ENCODE peak calls at places on chromosome 17, in ten cellular contexts. K, Y, H, U, S, R, E, N, V and A are unnamed samples.

GRCh38 chr17:73118876-73119485 is 26.5 kb upstream of the SLC39A11 start:
- DNase-seq in S (no peak), V (no peak), E (no peak), R (no peak), Y (no peak), N (no peak), U (no peak), K (no peak), H (no peak), A (no peak)

GRCh38 chr17:81312624-81313325 is 17.7 kb upstream of the SLC38A10 start:
- DNase-seq in S (no peak), R (no peak), K (no peak), Y (no peak), N (no peak), E (no peak), H (no peak), V (no peak), U (no peak), A (no peak)

GRCh38 chr17:39781814-39782213 is 44.1 kb downstream of the GRB7 start:
- DNase-seq in V (no peak), K (no peak), E (no peak), N (no peak), Y (no peak), U (no peak), R (no peak), H (no peak), S (no peak), A (no peak)

GRCh38 chr17:34443832-34444469 is 80.9 kb upstream of the CCL1 start:
- DNase-seq in K (peak; percentile 71), H (no peak), Y (no peak), E (no peak), V (no peak), N (no peak), U (peak; percentile 43), S (no peak), R (no peak), A (no peak)

GRCh38 chr17:70365098-70365583 is 195.8 kb downstream of the KCNJ2 start:
- DNase-seq in R (no peak), E (no peak), H (peak; percentile 43), U (no peak), Y (no peak), S (no peak), V (no peak), N (no peak), K (no peak), A (no peak)

GRCh38 chr17:1568950-1569810 is 6.6 kb upstream of the PITPNA start:
- DNase-seq in Y (no peak), K (peak; percentile 73), R (no peak), S (no peak), N (no peak), V (no peak), E (no peak), U (no peak), H (no peak), A (no peak)

GRCh38 chr17:57527437-57528083 is 217.5 kb downstream of the CCDC182 start:
- DNase-seq in N (no peak), U (no peak), K (no peak), S (no peak), H (no peak), V (no peak), E (no peak), R (no peak), Y (no peak), A (no peak)

GRCh38 chr17:19260958-19261357 is 23.8 kb downstream of the EPN2 start:
- DNase-seq in Y (peak; percentile 43), E (no peak), K (no peak), S (no peak), R (no peak), U (peak; percentile 50), N (no peak), H (no peak), V (no peak), A (no peak)

GRCh38 chr17:3828151-3828851 is 17.7 kb downstream of the NCBP3 start:
- DNase-seq in S (peak; percentile 76), V (no peak), R (no peak), E (no peak), Y (no peak), U (no peak), K (no peak), N (no peak), H (no peak), A (no peak)

GRCh38 chr17:82103588-82104451 is 5.8 kb upstream of the FASN start:
- DNase-seq in N (no peak), E (no peak), S (peak; percentile 78), Y (peak; percentile 69), H (peak; percentile 38), K (peak; percentile 83), V (peak; percentile 86), R (peak; percentile 88), U (no peak), A (no peak)

GRCh38 chr17:79911430-79912399 is 72.5 kb upstream of the CBX4 start:
- DNase-seq in K (no peak), H (no peak), S (no peak), R (no peak), N (no peak), E (no peak), V (no peak), U (no peak), Y (no peak), A (no peak)

GRCh38 chr17:67027031-67027628 is 17.2 kb upstream of the CACNG1 start:
- DNase-seq in Y (no peak), E (no peak), H (no peak), U (peak; percentile 9), S (peak; percentile 40), K (no peak), N (no peak), V (no peak), R (no peak), A (no peak)

GRCh38 chr17:79942591-79943353 is 92.9 kb downstream of the TBC1D16 start:
- DNase-seq in K (peak; percentile 31), Y (peak; percentile 65), U (no peak), N (no peak), S (peak; percentile 12), E (no peak), R (peak; percentile 78), H (peak; percentile 29), V (peak; percentile 50), A (no peak)

GRCh38 chr17:77120866-77121265 is 19.9 kb upstream of the SEC14L1 start:
- DNase-seq in K (no peak), R (no peak), H (no peak), Y (no peak), N (no peak), V (no peak), U (no peak), S (peak; percentile 55), E (no peak), A (no peak)

GRCh38 chr17:56833023-56833811 is 503 bp downstream of the C17orf67 start:
- DNase-seq in U (peak; percentile 49), H (peak; percentile 61), E (peak; percentile 28), Y (peak; percentile 51), S (no peak), N (no peak), R (no peak), V (peak; percentile 78), K (peak; percentile 71), A (peak; percentile 52)

GRCh38 chr17:33015716-33016346 is 24.2 kb downstream of the SPACA3 start:
- DNase-seq in R (no peak), S (no peak), Y (no peak), N (no peak), H (no peak), U (no peak), E (no peak), K (peak; percentile 20), V (no peak), A (no peak)

GRCh38 chr17:58808609-58809563 is 53.2 kb downstream of the PPM1E start:
- DNase-seq in Y (no peak), V (no peak), E (no peak), U (no peak), N (no peak), S (no peak), H (no peak), R (no peak), K (no peak), A (no peak)

DNA sequence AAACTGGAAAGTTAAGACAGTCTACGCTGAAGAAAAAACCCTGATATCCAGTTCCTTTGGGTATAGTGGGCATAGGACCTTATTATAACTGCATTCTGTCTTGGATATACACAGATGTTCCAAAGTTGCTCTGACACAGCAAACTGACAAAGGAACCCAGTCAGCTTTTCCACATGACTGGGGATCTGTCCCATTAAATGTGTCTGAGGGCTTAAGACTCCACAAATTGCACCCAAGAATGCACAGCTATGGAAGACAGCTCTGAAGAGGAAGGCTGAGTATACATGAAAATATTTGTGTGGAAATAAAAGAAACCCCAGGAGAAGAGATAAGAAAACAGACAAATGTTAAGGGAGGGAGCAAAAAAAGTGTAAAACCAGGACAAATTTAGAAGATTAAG is 114.1 kb downstream of the SPAG9 start:
- DNase-seq in S (no peak), K (no peak), N (no peak), U (no peak), R (no peak), H (peak; percentile 61), Y (no peak), E (no peak), V (no peak), A (no peak)
- H3K27ac ChIP-seq in S (no peak overlapping the region), K (no peak overlapping the region), N (no peak overlapping the region), U (no peak overlapping the region), R (no peak overlapping the region), H (no peak overlapping the region), Y (no peak overlapping the region), E (no peak overlapping the region), V (no peak overlapping the region), A (no peak overlapping the region)

DNA sequence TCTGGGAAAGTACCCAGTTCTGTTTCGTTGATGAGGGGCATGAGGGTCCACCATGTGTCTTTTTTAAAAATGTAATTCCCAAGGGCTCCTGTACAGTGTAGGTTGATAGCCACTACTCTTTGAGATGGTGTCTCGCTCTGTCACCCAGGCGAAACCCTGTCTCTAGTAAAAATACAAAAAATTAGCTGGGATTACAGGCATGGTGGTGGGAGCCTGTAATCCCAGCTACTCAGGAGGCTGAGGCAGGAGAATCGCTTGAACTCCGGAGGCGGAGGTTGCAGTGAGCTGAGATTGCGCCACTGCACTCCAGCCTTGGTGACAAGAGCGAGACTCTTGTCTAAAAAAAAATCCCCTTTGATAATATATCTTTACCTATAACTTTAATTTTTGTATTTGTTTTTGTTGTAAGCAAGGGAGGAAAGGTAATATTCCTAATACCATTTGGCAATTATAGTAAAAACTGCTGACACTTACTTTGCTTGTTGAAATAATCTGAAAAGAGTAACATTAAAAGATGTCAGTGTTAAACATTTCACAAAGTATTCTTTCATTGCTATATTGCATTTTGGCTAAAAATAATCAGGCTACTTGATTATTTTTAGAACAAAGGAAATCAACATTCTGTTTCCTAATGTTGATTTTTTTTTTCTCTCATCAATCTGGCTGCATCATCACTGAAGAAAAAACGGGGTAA is 11.8 kb downstream of the KPNA2 start:
- DNase-seq in S (no peak), K (no peak), N (no peak), H (no peak), Y (no peak), E (no peak), U (no peak), R (no peak), V (no peak), A (no peak)
- H3K27ac ChIP-seq in S (no peak overlapping the region), K (no peak overlapping the region), N (no peak overlapping the region), H (peak overlapping the region; percentile 6), Y (peak overlapping the region; percentile 49), E (no peak overlapping the region), U (no peak overlapping the region), R (no peak overlapping the region), V (no peak overlapping the region), A (no peak overlapping the region)

GRCh38 chr17:63930951-63931575 is 1.1 kb downstream of the CD79B start:
- DNase-seq in K (peak; percentile 91), N (no peak), V (peak; percentile 84), R (peak; percentile 86), Y (peak; percentile 68), U (no peak), E (no peak), H (peak; percentile 18), S (no peak), A (no peak)
- H3K27ac ChIP-seq in K (no peak overlapping the region), N (peak overlapping the region; percentile 74), V (peak overlapping the region; percentile 67), R (peak overlapping the region; percentile 34), Y (peak overlapping the region; percentile 58), U (no peak overlapping the region), E (peak overlapping the region; percentile 36), H (no peak overlapping the region), S (peak overlapping the region; percentile 65), A (no peak overlapping the region)

GRCh38 chr17:43651621-43652480 is 9.9 kb downstream of the MEOX1 start:
- DNase-seq in U (no peak), N (no peak), K (no peak), H (no peak), S (no peak), R (no peak), E (no peak), V (no peak), Y (no peak), A (no peak)
- H3K27ac ChIP-seq in U (no peak overlapping the region), N (no peak overlapping the region), K (no peak overlapping the region), H (no peak overlapping the region), S (peak overlapping the region; percentile 12), R (no peak overlapping the region), E (no peak overlapping the region), V (no peak overlapping the region), Y (no peak overlapping the region), A (no peak overlapping the region)